ENCODE peak calls at places on chromosome 10, in nine cellular contexts. H is neural progenitor cell, M is GM23338, Y is fibroblast of lung, J is PC-3, P is astrocyte, A is endothelial cell of umbilical vein, B is mammary epithelial cell, K is HCT116. N is an unnamed sample.
A peak's percentile ranks its signal among the peaks of the same experiment; 100 is the strongest.

GRCh38 chr10:11743461-11744338 is 1.5 kb downstream of the ECHDC3 start:
- DNase-seq in A (no peak), P (no peak), H (no peak), Y (no peak), B (no peak), J (no peak), K (no peak), M (no peak), N (no peak)

GRCh38 chr10:78045237-78045636 is 11.6 kb downstream of the RPS24 start:
- DNase-seq in B (no peak), M (peak; percentile 50), H (no peak), Y (no peak), J (peak; percentile 58), A (no peak), K (no peak), P (no peak), N (no peak)

GRCh38 chr10:117946525-117947070 is 100.1 kb downstream of the RAB11FIP2 start:
- DNase-seq in M (no peak), A (no peak), P (peak; percentile 60), K (peak; percentile 46), Y (no peak), J (peak; percentile 76), H (no peak), B (peak; percentile 73), N (no peak)

GRCh38 chr10:63208981-63209380 is 75.9 kb downstream of the NRBF2 start:
- DNase-seq in Y (peak; percentile 51), H (peak; percentile 55), J (no peak), M (peak; percentile 53), A (peak; percentile 73), B (no peak), P (peak; percentile 71), K (no peak), N (no peak)

GRCh38 chr10:27607591-27607990 is 103.5 kb downstream of the RAB18 start:
- DNase-seq in K (no peak), H (no peak), B (peak; percentile 12), A (no peak), J (no peak), P (no peak), M (no peak), Y (no peak), N (no peak)

GRCh38 chr10:131930150-131930549 is 29.3 kb downstream of the PPP2R2D start:
- DNase-seq in M (no peak), P (no peak), J (no peak), A (peak; percentile 41), K (no peak), Y (no peak), B (no peak), H (no peak), N (no peak)

GRCh38 chr10:124294811-124295770 is 123.6 kb downstream of the OAT start:
- DNase-seq in K (no peak), M (no peak), H (no peak), Y (no peak), P (no peak), J (no peak), B (peak; percentile 77), A (no peak), N (no peak)

GRCh38 chr10:79093658-79094411 is 25.1 kb downstream of the ZMIZ1 start:
- DNase-seq in P (peak; percentile 70), H (no peak), J (peak; percentile 90), K (no peak), M (peak; percentile 25), Y (peak; percentile 96), B (no peak), A (peak; percentile 78), N (peak; percentile 46)

GRCh38 chr10:20535846-20536245 is 361.3 kb downstream of the NEBL start:
- DNase-seq in Y (no peak), M (no peak), H (no peak), A (no peak), P (no peak), J (no peak), K (no peak), B (no peak), N (no peak)

GRCh38 chr10:63631971-63632370 is 110.8 kb downstream of the REEP3 start:
- DNase-seq in B (no peak), Y (no peak), M (no peak), A (no peak), J (no peak), P (no peak), K (no peak), H (no peak), N (no peak)

GRCh38 chr10:37747081-37747480 is 110.3 kb downstream of the ZNF248 start:
- DNase-seq in Y (no peak), P (no peak), M (no peak), J (no peak), B (no peak), K (no peak), A (no peak), H (no peak), N (no peak)

GRCh38 chr10:98446656-98447221 is at the start of gene HPS1:
- DNase-seq in A (peak; percentile 57), Y (peak; percentile 72), J (peak; percentile 51), H (peak; percentile 78), M (peak; percentile 73), K (no peak), B (peak; percentile 57), P (peak; percentile 29), N (no peak)

GRCh38 chr10:121624778-121625330 is 26.6 kb upstream of the FGFR2 start:
- DNase-seq in A (no peak), B (peak; percentile 32), P (no peak), M (no peak), J (no peak), H (no peak), K (no peak), Y (no peak), N (no peak)

GRCh38 chr10:77189056-77189455 is 448.6 kb downstream of the KCNMA1 start:
- DNase-seq in A (no peak), Y (no peak), K (no peak), M (no peak), B (no peak), J (no peak), H (no peak), P (no peak), N (no peak)

GRCh38 chr10:130265542-130265941 is 129.4 kb downstream of the GLRX3 start:
- DNase-seq in Y (no peak), H (no peak), M (no peak), K (no peak), J (no peak), A (no peak), B (no peak), P (no peak), N (no peak)

DNA sequence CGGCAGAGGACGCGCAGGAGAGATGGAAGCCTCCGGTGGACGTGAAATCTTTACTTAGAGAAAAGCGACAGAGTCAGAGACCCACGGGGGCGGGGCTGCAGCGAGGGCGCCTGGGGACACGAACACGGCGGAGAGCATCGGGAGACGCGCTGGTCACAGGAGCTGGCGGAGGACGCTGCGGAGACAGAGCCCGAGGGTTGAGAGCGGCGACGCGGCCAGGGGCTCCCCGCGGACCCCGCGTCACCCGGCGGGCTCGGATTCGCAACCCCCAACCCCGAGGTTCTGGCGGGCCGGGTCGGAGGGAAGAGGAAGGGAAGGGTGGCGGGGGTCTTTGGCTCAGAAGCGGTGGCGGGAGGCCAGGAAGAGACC is 11.3 kb downstream of the CALY start:
- DNase-seq in H (peak; percentile 53), P (no peak), B (no peak), Y (no peak), M (peak; percentile 28), K (no peak), A (no peak), J (no peak), N (no peak)
- H3K27me3 ChIP-seq in H (peaks cover 56% of the 10 kb centered on the region), P (peaks cover 12% of the 10 kb centered on the region), B (peaks cover 22% of the 10 kb centered on the region), Y (peaks cover 13% of the 10 kb centered on the region), M (peaks cover 54% of the 10 kb centered on the region), K (no peaks in the 10 kb centered on the region), A (peaks cover 29% of the 10 kb centered on the region), J (peaks cover 11% of the 10 kb centered on the region), N (no peaks in the 10 kb centered on the region)

DNA sequence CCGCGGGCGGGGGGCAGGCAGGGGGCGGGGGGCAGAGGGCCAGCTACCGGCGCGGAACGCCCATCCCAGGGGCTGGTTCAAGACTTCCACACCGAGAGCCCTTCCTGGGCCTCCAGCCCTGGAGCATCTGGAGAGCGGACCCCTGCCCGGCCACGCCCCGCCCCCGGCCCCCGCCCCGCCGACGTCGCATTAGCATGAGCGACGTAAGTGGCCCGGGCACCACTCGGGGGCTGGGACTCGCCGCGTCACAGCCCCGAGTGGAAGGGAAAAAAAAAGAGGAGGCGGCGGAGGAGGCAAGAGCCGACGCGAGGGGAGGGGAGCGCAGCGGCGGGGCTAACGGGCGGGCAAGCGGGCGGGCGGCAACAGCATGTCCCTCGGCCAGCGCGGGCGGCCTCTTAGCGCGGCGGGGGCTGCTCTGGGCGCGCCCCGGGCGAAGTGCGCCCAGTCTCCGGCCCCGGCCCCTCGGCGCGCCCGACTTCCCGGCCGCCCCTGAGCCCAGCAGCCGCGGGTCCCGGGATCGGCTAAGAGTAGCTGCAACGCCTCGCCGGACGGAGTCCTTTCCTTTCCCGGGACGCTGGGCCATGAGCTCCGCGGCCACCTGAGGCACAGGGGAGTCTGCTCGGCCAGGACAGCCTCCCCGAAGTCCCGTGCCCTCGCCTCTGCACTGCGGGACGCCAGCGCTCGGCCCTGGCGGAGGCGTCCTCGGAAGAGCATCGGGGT is at the start of gene SLC18A3:
- DNase-seq in M (peak; percentile 51), Y (no peak), K (no peak), B (no peak), A (no peak), H (peak; percentile 71), J (no peak), P (no peak), N (no peak)
- TF ChIP-seq EZH2 in M (no peak), Y (peak; percentile 85), K (no peak), B (no peak), A (no peak), H (no peak), J (peak; percentile 81), P (no peak), N (no peak)

GRCh38 chr10:5465976-5466450 is 33.4 kb downstream of the CALML5 start:
- DNase-seq in K (no peak), M (peak; percentile 28), H (no peak), J (no peak), A (no peak), B (no peak), P (no peak), Y (no peak), N (no peak)
- H2AFZ ChIP-seq in K (no peak overlapping the region), M (peak overlapping the region; percentile 83), H (peak overlapping the region; percentile 80), J (peak overlapping the region; percentile 49), A (no peak overlapping the region), B (peak overlapping the region; percentile 77), P (peak overlapping the region; percentile 20), Y (no peak overlapping the region), N (peak overlapping the region; percentile 44)

GRCh38 chr10:133061296-133062038 is 26.3 kb upstream of the ADGRA1 start:
- DNase-seq in Y (no peak), B (no peak), K (no peak), J (no peak), A (no peak), P (no peak), M (no peak), H (no peak), N (no peak)

GRCh38 chr10:133059571-133059970 is 28.2 kb upstream of the ADGRA1 start:
- DNase-seq in M (no peak), Y (no peak), A (no peak), J (no peak), B (no peak), P (no peak), H (no peak), K (no peak), N (no peak)

GRCh38 chr10:133060022-133060421 is 27.7 kb upstream of the ADGRA1 start:
- DNase-seq in A (no peak), B (no peak), Y (no peak), J (no peak), K (no peak), P (no peak), H (no peak), M (no peak), N (no peak)

GRCh38 chr10:133060881-133061280 is 26.8 kb upstream of the ADGRA1 start:
- DNase-seq in M (no peak), K (no peak), P (no peak), B (no peak), J (no peak), H (no peak), Y (no peak), A (no peak), N (no peak)

GRCh38 chr10:133060466-133060865 is 27.3 kb upstream of the ADGRA1 start:
- DNase-seq in M (no peak), P (no peak), K (no peak), Y (no peak), J (no peak), H (no peak), B (no peak), A (no peak), N (no peak)
- H3K27me3 ChIP-seq in M (no peaks in the 10 kb centered on the region), P (no peaks in the 10 kb centered on the region), K (no peaks in the 10 kb centered on the region), Y (no peaks in the 10 kb centered on the region), J (peaks cover 11% of the 10 kb centered on the region), H (no peaks in the 10 kb centered on the region), B (no peaks in the 10 kb centered on the region), A (no peaks in the 10 kb centered on the region), N (peaks cover 54% of the 10 kb centered on the region)